ENCODE peak calls at places on chromosomes 2 and 18, in seven cellular contexts. V is HCT116, F is heart left ventricle, G is body of pancreas, L is IMR-90, Y is GM12878, N is right lobe of liver. J is an unnamed sample. For H3K27me3 and H3K4me1, the result is how much of the 10 kb centered on the place peaks cover.

GRCh38 chr2:47811668-47812067 is 28.7 kb downstream of the MSH6 start:
- ATAC-seq in G (no peak), L (no peak), F (no peak), N (no peak), Y (no peak), V (no peak), J (no peak)

GRCh38 chr2:70017962-70018361 is 56.5 kb upstream of the ASPRV1 start:
- ATAC-seq in V (no peak), G (no peak), Y (no peak), L (no peak), F (no peak), N (no peak), J (no peak)

GRCh38 chr2:140994856-140995255 is 1136.0 kb downstream of the LRP1B start:
- ATAC-seq in G (no peak), F (no peak), V (no peak), N (no peak), L (peak), Y (no peak), J (no peak)

GRCh38 chr2:42922790-42923631 is 130.6 kb upstream of the HAAO start:
- ATAC-seq in N (no peak), G (no peak), L (peak), Y (no peak), F (no peak), V (no peak), J (peak)

GRCh38 chr2:228613133-228613532 is 431.6 kb upstream of the SPHKAP start:
- ATAC-seq in G (no peak), N (no peak), V (no peak), L (peak), Y (peak), F (no peak), J (no peak)

GRCh38 chr18:68467966-68468365 is 246.9 kb downstream of the TMX3 start:
- ATAC-seq in G (no peak), Y (peak), L (no peak), N (no peak), V (no peak), F (no peak), J (no peak)

GRCh38 chr18:67354692-67355091 is 161.8 kb downstream of the DSEL start:
- ATAC-seq in F (no peak), Y (no peak), L (no peak), V (no peak), G (no peak), N (no peak), J (no peak)

GRCh38 chr2:241505781-241506201 is 2.6 kb downstream of the STK25 start:
- ATAC-seq in Y (no peak), F (peak), V (no peak), G (no peak), N (no peak), L (no peak), J (no peak)

GRCh38 chr2:150142561-150142960 is 344.9 kb downstream of the RND3 start:
- ATAC-seq in Y (no peak), V (peak), G (no peak), N (no peak), F (no peak), L (peak), J (no peak)

GRCh38 chr2:68274022-68274421 is 21.7 kb upstream of the PPP3R1 start:
- ATAC-seq in V (no peak), L (no peak), G (no peak), Y (no peak), N (no peak), F (no peak), J (no peak)

GRCh38 chr2:74659462-74659861 is 5.4 kb downstream of the SEMA4F start:
- ATAC-seq in Y (no peak), G (no peak), V (no peak), L (no peak), F (no peak), N (no peak), J (no peak)

GRCh38 chr2:144275340-144275739 is 244.6 kb downstream of the ZEB2 start:
- ATAC-seq in L (no peak), N (no peak), Y (no peak), G (no peak), F (peak), V (no peak), J (no peak)

DNA sequence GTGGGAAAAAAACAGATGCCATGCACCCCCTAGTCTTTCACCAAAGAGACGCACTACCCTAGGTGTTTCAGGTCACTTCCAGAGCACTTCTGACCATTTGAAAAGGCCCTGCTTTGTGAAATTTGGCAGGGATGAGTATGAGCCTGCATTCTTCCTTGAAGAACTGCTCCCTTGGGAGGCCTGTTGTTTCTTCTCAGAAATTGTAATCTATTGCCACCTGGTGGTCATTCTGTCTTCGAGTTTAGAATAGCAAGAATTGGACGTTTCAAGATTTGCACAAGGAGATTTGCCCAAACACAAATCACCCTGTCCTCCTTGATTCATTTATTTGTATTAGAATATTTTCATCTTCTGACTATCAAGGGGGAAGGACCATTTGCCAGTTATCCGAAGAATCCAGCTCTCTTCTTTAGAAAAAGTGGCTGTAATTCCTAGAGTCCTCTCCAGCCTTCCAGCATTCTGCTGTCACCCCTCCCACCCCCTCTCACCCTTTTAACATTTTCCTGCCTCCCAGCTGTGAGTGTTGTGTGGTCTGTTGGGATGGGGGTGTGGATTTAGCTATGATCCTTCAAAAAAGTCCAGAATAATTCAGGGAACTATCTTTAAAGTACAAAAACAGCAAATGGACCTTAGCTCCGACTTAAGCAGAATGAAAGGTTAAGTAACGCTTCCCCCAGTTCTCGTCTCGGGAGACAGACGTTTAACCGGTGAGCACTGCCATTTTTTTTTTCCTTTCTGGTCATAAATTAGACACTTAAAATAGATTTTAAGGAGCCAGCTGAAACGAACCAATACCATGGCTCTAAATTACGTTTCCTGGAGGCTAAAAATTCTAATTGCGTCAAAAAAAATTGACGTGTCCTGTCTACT is 3.7 kb upstream of the GAD1 start:
- ATAC-seq in F (peak), Y (peak), G (peak), N (peak), V (no peak), L (peak), J (peak)
- H3K27me3 ChIP-seq in F (half or more), Y (under half), G (under half), N (under half), V (under half), L (under half), J (half or more)

DNA sequence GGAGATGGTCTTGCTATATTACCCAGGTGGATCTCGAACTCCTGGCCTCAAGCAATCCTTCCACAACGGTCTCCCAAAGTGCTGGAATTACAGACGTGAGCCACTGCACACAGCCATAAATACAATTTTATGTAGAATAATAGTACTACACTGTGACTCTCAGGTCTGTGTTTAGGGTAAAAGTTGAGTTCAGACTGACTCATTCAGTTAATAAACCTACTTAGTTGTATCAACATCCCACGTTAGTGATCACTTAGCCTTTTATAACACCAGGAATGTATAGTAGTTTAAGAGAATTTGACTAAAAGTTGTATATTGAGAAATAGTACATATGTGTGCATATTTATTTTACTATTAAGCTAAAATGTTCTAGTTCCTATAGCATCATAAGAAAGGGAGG is 237.5 kb downstream of the PHLPP1 start:
- ATAC-seq in L (peak), N (no peak), G (no peak), F (no peak), V (no peak), Y (no peak), J (no peak)
- H3K4me1 ChIP-seq in L (under half), N (under half), G (under half), F (under half), V (under half), Y (under half), J (under half)

DNA sequence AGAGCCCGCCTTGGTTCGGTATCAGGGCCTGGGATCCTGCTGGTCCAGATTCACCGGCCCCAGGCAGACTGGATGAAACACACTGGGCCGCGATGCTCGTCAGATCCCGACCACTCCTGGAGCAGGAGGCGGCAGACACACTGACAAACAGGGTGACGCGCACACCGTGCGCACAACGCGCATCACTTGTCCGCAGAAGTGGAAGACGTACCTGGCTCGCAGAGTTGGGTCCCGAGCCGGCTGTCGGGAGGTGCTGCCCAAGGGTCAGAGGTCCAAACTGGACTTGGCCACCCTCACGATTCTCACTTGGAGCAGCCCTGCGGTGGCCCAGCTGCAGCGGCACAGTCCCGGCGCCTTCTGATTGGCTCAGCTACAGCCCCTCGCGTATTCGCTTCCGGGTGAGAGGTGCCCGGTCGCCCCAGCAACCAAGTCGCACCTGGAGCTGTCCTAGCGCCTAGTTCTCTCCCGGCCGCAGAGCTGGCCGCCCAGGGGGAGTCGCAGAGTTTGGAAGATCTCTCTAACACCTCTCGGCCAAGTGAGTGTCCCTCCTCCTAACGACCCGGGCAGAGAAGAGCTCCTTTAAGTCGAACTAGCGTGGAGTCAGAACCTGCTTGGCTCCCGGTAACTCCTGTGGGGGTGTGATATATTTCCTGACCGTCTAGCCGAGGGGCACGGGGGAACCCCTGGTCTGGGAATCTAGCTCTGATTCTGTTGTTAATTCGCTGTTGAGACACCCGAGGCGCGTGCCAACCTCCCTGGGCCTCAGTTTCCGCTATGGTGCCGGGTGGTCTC is at the start of the genes DHX57 and MORN2:
- ATAC-seq in Y (peak), L (peak), N (peak), V (peak), F (peak), G (peak), J (peak)
- TF ChIP-seq POLR2A in Y (peak), L (no peak), N (peak), V (no peak), F (no peak), G (no peak), J (peak)

DNA sequence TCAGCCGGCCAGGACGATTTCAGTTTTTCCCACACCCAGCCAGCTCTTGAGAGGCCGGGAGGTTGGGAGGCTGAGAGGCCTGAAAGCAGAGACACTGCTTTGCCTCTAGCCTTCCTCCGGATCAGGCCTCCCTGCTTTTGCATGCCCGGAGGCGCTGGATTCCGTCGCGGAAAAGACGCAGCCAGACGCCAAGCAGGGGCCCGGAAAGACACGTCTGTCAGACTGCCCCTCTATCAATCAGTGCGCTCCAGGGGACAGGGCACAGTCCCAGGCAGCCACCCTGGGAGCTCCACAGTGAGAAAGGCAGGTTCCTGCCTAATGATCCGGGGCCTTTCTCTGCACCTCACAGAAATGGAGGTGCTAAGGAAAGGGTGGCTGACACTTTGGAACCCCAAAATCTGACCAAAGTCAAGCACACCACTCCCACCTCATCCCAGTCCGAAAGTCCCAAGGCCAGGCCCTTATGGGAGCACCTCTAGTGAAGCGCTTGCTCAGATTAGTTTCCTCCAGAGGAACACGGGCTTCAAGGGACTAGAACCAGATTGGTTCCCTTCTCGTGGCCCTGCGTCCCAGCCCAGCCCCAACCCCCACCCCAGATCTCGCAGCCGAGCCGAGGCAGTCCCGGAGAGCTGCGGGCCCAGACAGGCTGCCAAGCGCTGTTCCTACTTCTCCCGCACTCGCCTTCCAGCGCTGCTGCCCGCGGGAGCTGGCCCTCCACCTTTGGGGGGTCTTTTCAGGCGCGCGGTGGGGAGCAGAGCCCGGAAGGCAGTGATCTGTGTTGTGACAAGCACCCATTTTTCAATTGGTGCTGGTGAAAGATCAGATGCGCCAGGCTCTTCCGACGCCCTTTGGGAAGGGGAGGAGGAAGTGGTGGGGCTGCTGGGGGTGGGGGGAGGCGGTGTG is 5.0 kb downstream of the DLX1 start:
- ATAC-seq in V (no peak), Y (no peak), N (no peak), L (no peak), G (no peak), F (no peak), J (no peak)
- H3K27me3 ChIP-seq in V (under half), Y (half or more), N (under half), L (half or more), G (half or more), F (half or more), J (half or more)